ENCODE peak calls at places on chromosomes 4 and X, in four cellular contexts. C, T, E and K are unnamed samples.

GRCh38 chr4:105679186-105679585 is 29.3 kb downstream of the INTS12 start:
- DNase-seq in T (no peak), C (no peak), E (no peak), K (no peak)

GRCh38 chrX:39854772-39855747 is 242.7 kb downstream of the BCOR start:
- DNase-seq in E (peak), T (no peak), C (peak), K (no peak)

GRCh38 chr4:112361181-112361791 is 64.1 kb downstream of the ALPK1 start:
- DNase-seq in T (no peak), E (no peak), C (no peak), K (no peak)

GRCh38 chr4:48329976-48330375 is 11.4 kb upstream of the SLAIN2 start:
- DNase-seq in T (no peak), E (no peak), C (no peak), K (no peak)

GRCh38 chr4:105453550-105454201 is 20.2 kb downstream of the PPA2 start:
- DNase-seq in E (no peak), C (no peak), T (no peak), K (no peak)

GRCh38 chrX:120205816-120206753 is 44.5 kb upstream of the ZBTB33 start:
- DNase-seq in T (no peak), E (no peak), C (no peak), K (no peak)

GRCh38 chr4:4327652-4328121 is 37.6 kb downstream of the ZBTB49 start:
- DNase-seq in E (no peak), C (no peak), T (peak), K (no peak)

GRCh38 chr4:14225683-14226207 is 598.2 kb upstream of the BOD1L1 start:
- DNase-seq in T (no peak), E (no peak), C (no peak), K (no peak)

GRCh38 chr4:57098945-57099344 is 11.2 kb downstream of the IGFBP7 start:
- DNase-seq in E (no peak), C (no peak), T (no peak), K (no peak)

GRCh38 chrX:33190016-33190415 is 21.3 kb downstream of the DMD start:
- DNase-seq in E (no peak), T (no peak), C (no peak), K (no peak)

GRCh38 chr4:36394352-36394903 is 113.0 kb downstream of the DTHD1 start:
- DNase-seq in C (peak), E (no peak), T (no peak), K (no peak)

GRCh38 chr4:6205973-6206372 is 5.6 kb upstream of the JAKMIP1 start:
- DNase-seq in C (no peak), T (no peak), E (no peak), K (no peak)

GRCh38 chrX:136954930-136955329 is 74.4 kb upstream of the RBMX start:
- DNase-seq in E (no peak), T (no peak), C (no peak), K (no peak)